ENCODE peak calls at places on chromosomes 16 and 17, in six cellular contexts. W is stromal cell of bone marrow, G is breast epithelium, Y is fibroblast of mammary gland, S is ACHN, O is fibroblast of gingiva. U is an unnamed sample.

GRCh38 chr16:81421536-81421935 is 23.1 kb upstream of the CMIP start:
- DNase-seq in W (no peak), G (no peak), Y (no peak), S (no peak), O (no peak), U (no peak)

GRCh38 chr16:65098916-65099315 is 22.9 kb downstream of the CDH11 start:
- DNase-seq in W (no peak), G (no peak), Y (no peak), S (no peak), O (no peak), U (no peak)

GRCh38 chr17:40176409-40177110 is 710 bp upstream of the RAPGEFL1 start:
- DNase-seq in W (no peak), G (peak; percentile 81), Y (no peak), S (no peak), O (no peak), U (no peak)

GRCh38 chr17:1487939-1488825 is 4.3 kb downstream of the MYO1C start:
- DNase-seq in W (peak; percentile 66), G (peak; percentile 86), Y (peak; percentile 72), S (peak; percentile 93), O (peak; percentile 93), U (peak; percentile 85)

GRCh38 chr16:29899516-29900101 is at the start of gene SEZ6L2:
- DNase-seq in W (peak; percentile 50), G (peak; percentile 55), Y (peak; percentile 83), S (peak; percentile 99), O (peak; percentile 76), U (peak; percentile 80)

GRCh38 chr16:21300309-21301167 is 22.4 kb upstream of the CRYM start:
- DNase-seq in W (peak; percentile 100), G (peak; percentile 98), Y (peak; percentile 100), S (peak; percentile 100), O (peak; percentile 99), U (peak; percentile 100)

GRCh38 chr17:63096426-63096825 is 130.4 kb downstream of the TANC2 start:
- DNase-seq in W (peak; percentile 32), G (no peak), Y (peak; percentile 30), S (no peak), O (no peak), U (peak; percentile 83)

GRCh38 chr17:46012506-46013079 is 13.5 kb downstream of the STH start:
- DNase-seq in W (no peak), G (no peak), Y (no peak), S (no peak), O (no peak), U (no peak)

GRCh38 chr17:63425478-63425877 is 20.6 kb downstream of the CYB561 start:
- DNase-seq in W (peak; percentile 70), G (peak; percentile 76), Y (peak; percentile 86), S (peak; percentile 76), O (peak; percentile 74), U (peak; percentile 70)

GRCh38 chr16:886084-886543 is 84.7 kb downstream of the LMF1 start:
- DNase-seq in W (no peak), G (no peak), Y (no peak), S (no peak), O (no peak), U (no peak)

GRCh38 chr16:87216824-87217205 is 100.4 kb downstream of the C16orf95 start:
- DNase-seq in W (no peak), G (no peak), Y (no peak), S (peak; percentile 47), O (peak; percentile 51), U (no peak)

GRCh38 chr17:27878776-27879562 is 14.2 kb downstream of the LYRM9 start:
- DNase-seq in W (no peak), G (no peak), Y (no peak), S (no peak), O (no peak), U (no peak)